ENCODE peak calls at places on chromosomes 1 and 21, in six cellular contexts. One of them, this sample, is unnamed. For H3K27me3, the result is how much of the 10 kb centered on the place peaks cover.

GRCh38 chr1:2330511-2331199 is 60.7 kb downstream of the MORN1 start:
- DNase-seq in suprapubic skin: no peak
- DNase-seq in H1: no peak
- DNase-seq in sigmoid colon: peak
- DNase-seq in transverse colon: peak
- DNase-seq in SK-N-SH: no peak
- DNase-seq in this sample: no peak

GRCh38 chr1:216420263-216420662 is 3.0 kb downstream of the USH2A start:
- DNase-seq in suprapubic skin: no peak
- DNase-seq in H1: no peak
- DNase-seq in sigmoid colon: no peak
- DNase-seq in transverse colon: no peak
- DNase-seq in SK-N-SH: no peak
- DNase-seq in this sample: no peak

GRCh38 chr1:106517218-106517617 is 539.3 kb upstream of the PRMT6 start:
- DNase-seq in suprapubic skin: no peak
- DNase-seq in H1: no peak
- DNase-seq in sigmoid colon: no peak
- DNase-seq in transverse colon: no peak
- DNase-seq in SK-N-SH: no peak
- DNase-seq in this sample: no peak

GRCh38 chr1:184614667-184615066 is 140.0 kb downstream of the EDEM3 start:
- DNase-seq in suprapubic skin: no peak
- DNase-seq in H1: no peak
- DNase-seq in sigmoid colon: no peak
- DNase-seq in transverse colon: no peak
- DNase-seq in SK-N-SH: no peak
- DNase-seq in this sample: no peak

GRCh38 chr1:50343323-50343722 is 79.9 kb downstream of the DMRTA2 start:
- DNase-seq in suprapubic skin: no peak
- DNase-seq in H1: no peak
- DNase-seq in sigmoid colon: no peak
- DNase-seq in transverse colon: no peak
- DNase-seq in SK-N-SH: no peak
- DNase-seq in this sample: no peak

GRCh38 chr1:83909687-83910086 is 89.2 kb downstream of the TTLL7 start:
- DNase-seq in suprapubic skin: no peak
- DNase-seq in H1: no peak
- DNase-seq in sigmoid colon: no peak
- DNase-seq in transverse colon: no peak
- DNase-seq in SK-N-SH: no peak
- DNase-seq in this sample: no peak

GRCh38 chr1:201676061-201676644 is 137.2 kb downstream of the NAV1 start:
- DNase-seq in suprapubic skin: no peak
- DNase-seq in H1: no peak
- DNase-seq in sigmoid colon: peak
- DNase-seq in transverse colon: peak
- DNase-seq in SK-N-SH: no peak
- DNase-seq in this sample: peak

GRCh38 chr1:41890841-41891311 is 27.8 kb downstream of the HIVEP3 start:
- DNase-seq in suprapubic skin: no peak
- DNase-seq in H1: no peak
- DNase-seq in sigmoid colon: no peak
- DNase-seq in transverse colon: no peak
- DNase-seq in SK-N-SH: peak
- DNase-seq in this sample: peak

GRCh38 chr1:164748253-164748899 is 189.4 kb downstream of the PBX1 start:
- DNase-seq in suprapubic skin: no peak
- DNase-seq in H1: no peak
- DNase-seq in sigmoid colon: peak
- DNase-seq in transverse colon: no peak
- DNase-seq in SK-N-SH: no peak
- DNase-seq in this sample: peak

GRCh38 chr1:59062743-59063142 is 234.2 kb upstream of the FGGY start:
- DNase-seq in suprapubic skin: no peak
- DNase-seq in H1: no peak
- DNase-seq in sigmoid colon: peak
- DNase-seq in transverse colon: peak
- DNase-seq in SK-N-SH: no peak
- DNase-seq in this sample: peak

GRCh38 chr21:46320331-46320801 is 3.3 kb downstream of the C21orf58 start:
- DNase-seq in suprapubic skin: no peak
- DNase-seq in H1: no peak
- DNase-seq in sigmoid colon: no peak
- DNase-seq in transverse colon: no peak
- DNase-seq in SK-N-SH: no peak
- DNase-seq in this sample: peak

GRCh38 chr1:56403321-56403720 is 176.0 kb downstream of the PLPP3 start:
- DNase-seq in suprapubic skin: no peak
- DNase-seq in H1: no peak
- DNase-seq in sigmoid colon: no peak
- DNase-seq in transverse colon: no peak
- DNase-seq in SK-N-SH: no peak
- DNase-seq in this sample: no peak
- H3K27me3 ChIP-seq in suprapubic skin: under half
- H3K27me3 ChIP-seq in H1: under half
- H3K27me3 ChIP-seq in sigmoid colon: under half
- H3K27me3 ChIP-seq in transverse colon: under half
- H3K27me3 ChIP-seq in SK-N-SH: under half
- H3K27me3 ChIP-seq in this sample: under half

DNA sequence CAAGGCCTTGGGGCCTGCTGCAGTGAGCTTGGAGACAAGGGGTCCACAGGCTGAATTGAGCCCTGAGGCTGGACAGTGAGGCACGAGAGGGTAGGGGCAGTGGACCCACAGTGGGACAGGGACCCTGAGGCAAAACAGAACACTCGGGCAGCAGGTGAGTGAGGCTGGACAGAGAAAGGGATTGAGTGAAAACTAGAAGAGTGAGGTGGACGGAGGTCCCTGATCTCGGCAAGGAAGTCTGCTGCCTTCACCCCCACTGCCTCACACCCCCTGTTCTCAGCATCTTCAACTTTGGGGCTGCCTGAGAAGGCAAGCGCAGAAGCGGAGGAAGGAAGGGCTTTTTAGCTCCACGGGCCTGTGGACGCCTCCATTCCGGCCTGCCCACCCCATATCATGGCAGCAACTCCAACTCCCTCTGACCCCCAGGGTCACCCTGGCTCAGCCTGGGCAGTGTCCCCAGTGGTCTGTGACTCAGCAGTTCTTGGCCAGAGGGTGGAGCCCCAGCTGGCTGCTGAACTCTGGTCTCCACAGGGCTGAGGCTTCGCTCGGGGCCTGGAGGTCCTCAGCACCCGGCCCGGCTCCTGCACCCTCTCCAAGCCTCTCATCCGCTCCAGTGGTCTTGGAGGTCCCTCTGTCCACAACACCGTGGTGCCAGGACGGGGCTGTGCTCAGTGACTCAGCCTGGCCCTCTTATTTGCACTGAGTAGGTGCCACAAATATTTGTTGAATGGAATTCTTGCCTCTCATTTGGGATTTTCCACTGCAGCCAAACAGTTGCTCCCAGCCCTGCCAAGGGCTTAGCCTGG is 60.0 kb upstream of the EPS8L3 start:
- DNase-seq in suprapubic skin: no peak
- DNase-seq in H1: no peak
- DNase-seq in sigmoid colon: peak
- DNase-seq in transverse colon: no peak
- DNase-seq in SK-N-SH: no peak
- DNase-seq in this sample: no peak
- TF ChIP-seq POLR2AphosphoS5 in suprapubic skin: no peak
- TF ChIP-seq POLR2AphosphoS5 in H1: no peak
- TF ChIP-seq POLR2AphosphoS5 in sigmoid colon: no peak
- TF ChIP-seq POLR2AphosphoS5 in transverse colon: no peak
- TF ChIP-seq POLR2AphosphoS5 in SK-N-SH: no peak
- TF ChIP-seq POLR2AphosphoS5 in this sample: no peak

DNA sequence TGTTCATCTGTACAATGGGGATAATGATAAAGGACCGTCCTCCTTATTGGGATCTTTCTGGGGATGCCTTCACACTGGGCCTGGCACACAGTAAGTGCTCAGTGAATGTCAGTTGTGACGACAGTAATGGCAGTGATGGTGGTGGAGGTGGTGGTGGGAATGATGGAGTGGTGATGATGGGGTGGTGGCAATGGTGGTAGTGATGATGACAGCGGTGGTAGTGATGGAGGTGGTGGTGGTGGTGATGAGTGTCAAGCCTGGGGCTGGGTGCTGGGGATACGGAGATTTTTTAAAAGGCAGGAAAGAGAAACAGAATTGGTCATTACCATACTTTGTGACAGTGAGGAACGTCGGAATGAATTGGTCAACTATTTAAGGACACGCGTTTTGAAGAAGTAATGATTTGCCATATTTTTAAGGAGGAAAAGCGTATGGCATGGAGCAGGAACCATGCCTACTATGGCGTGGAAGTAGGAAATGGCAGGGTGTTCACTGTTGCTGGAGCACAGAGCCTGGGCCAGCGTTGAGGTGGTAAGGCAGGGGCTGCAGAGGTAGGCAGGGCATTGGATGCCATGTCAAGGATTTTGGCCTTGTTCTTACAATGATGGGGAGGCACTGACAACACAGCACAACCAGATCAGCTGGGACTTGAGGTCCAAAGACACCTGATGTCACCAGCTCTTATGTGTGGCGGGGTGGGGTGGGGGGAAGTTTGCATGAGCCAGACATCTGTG is 128.7 kb downstream of the ACTL8 start:
- DNase-seq in suprapubic skin: peak
- DNase-seq in H1: no peak
- DNase-seq in sigmoid colon: no peak
- DNase-seq in transverse colon: no peak
- DNase-seq in SK-N-SH: no peak
- DNase-seq in this sample: no peak
- H3K27me3 ChIP-seq in suprapubic skin: half or more
- H3K27me3 ChIP-seq in H1: under half
- H3K27me3 ChIP-seq in sigmoid colon: under half
- H3K27me3 ChIP-seq in transverse colon: under half
- H3K27me3 ChIP-seq in SK-N-SH: under half
- H3K27me3 ChIP-seq in this sample: under half

DNA sequence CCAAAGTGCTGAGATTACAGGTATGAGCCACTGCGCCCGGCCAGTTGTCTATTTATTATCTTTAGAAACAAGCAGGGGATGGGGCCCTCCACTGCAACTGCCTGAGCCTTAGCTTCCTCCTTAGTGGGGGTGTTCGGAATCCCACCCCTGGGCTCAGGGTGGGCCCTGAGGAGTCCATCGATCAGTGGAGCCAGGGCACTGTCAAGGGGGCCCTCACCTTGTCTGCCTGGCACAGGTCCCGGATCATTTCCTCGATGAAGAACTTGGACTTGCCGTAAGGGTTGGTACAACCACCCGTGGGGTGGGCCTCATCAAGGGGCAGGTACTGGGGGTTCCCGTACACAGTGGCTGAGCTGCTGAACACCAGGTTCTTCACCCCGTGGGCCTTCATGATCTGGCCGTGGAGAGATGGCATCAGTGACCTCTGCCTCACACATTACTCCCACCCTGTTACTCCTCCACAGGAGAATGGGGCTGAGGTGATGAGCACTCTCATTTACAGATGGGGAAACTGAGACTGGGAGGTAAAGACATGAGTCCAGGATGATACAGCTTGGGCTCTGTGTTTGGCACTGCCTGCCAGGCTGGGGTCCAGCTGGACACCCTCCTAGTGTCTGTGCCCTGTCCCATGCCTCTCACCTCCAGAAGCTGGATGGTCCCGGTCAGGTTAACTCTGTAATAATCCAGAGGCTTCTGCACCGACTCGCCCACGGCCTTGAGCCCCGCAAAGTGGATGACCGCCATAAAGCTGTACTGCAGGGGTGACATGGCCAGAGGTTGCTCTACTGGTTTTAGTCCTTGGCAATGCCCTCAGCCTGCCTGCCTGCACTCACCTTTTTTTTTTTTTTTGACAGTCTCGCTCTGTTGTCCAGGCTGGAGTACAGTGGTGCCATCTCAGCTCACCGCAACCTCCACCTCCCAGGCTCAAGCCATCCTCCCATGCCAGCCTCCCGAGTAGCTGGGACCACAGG is 2.8 kb downstream of the GALE start:
- DNase-seq in suprapubic skin: no peak
- DNase-seq in H1: no peak
- DNase-seq in sigmoid colon: no peak
- DNase-seq in transverse colon: no peak
- DNase-seq in SK-N-SH: no peak
- DNase-seq in this sample: no peak
- TF ChIP-seq POLR2AphosphoS5 in suprapubic skin: no peak
- TF ChIP-seq POLR2AphosphoS5 in H1: no peak
- TF ChIP-seq POLR2AphosphoS5 in sigmoid colon: no peak
- TF ChIP-seq POLR2AphosphoS5 in transverse colon: no peak
- TF ChIP-seq POLR2AphosphoS5 in SK-N-SH: no peak
- TF ChIP-seq POLR2AphosphoS5 in this sample: peak

This sample was measured in endothelial cell of umbilical vein.